ENCODE peak calls at places on chromosomes 7 and 10, in seven cellular contexts. T, E, Y, D, U, M and Z are unnamed samples.

GRCh38 chr10:31977440-31978157 is 49.0 kb upstream of the ARHGAP12 start:
- DNase-seq in M (peak; percentile 35), U (peak; percentile 30), T (no peak), E (no peak), D (no peak), Y (no peak), Z (no peak)

GRCh38 chr7:115679976-115680375 is 350.6 kb downstream of the TFEC start:
- DNase-seq in T (no peak), M (no peak), Y (no peak), U (no peak), D (no peak), E (no peak), Z (peak; percentile 43)

GRCh38 chr7:130831817-130832481 is 97.9 kb upstream of the KLF14 start:
- DNase-seq in D (no peak), T (no peak), U (no peak), Y (no peak), E (peak; percentile 34), M (no peak), Z (peak; percentile 57)

GRCh38 chr7:151711906-151712771 is 164.8 kb downstream of the PRKAG2 start:
- DNase-seq in T (no peak), E (no peak), M (no peak), Y (no peak), D (no peak), U (no peak), Z (no peak)

GRCh38 chr10:125633517-125633999 is 49.4 kb downstream of the TEX36 start:
- DNase-seq in E (no peak), U (no peak), Y (no peak), D (no peak), T (no peak), M (peak; percentile 31), Z (peak; percentile 71)

GRCh38 chr7:503575-504111 is 16.0 kb downstream of the PDGFA start:
- DNase-seq in U (no peak), E (no peak), M (no peak), Y (no peak), T (no peak), D (no peak), Z (no peak)

GRCh38 chr10:112295853-112296830 is 12.9 kb downstream of the TECTB start:
- DNase-seq in U (peak; percentile 46), D (no peak), E (no peak), Y (no peak), T (no peak), M (peak; percentile 55), Z (no peak)

GRCh38 chr7:148852272-148852671 is 31.8 kb downstream of the EZH2 start:
- DNase-seq in M (no peak), D (no peak), T (no peak), E (no peak), Y (no peak), U (no peak), Z (no peak)

GRCh38 chr7:74051629-74052410 is 23.8 kb downstream of the ELN start:
- DNase-seq in D (no peak), M (no peak), U (no peak), Y (no peak), E (no peak), T (no peak), Z (peak; percentile 43)

GRCh38 chr10:88113232-88113631 is 249.8 kb downstream of the PTEN start:
- DNase-seq in T (no peak), U (no peak), E (no peak), M (no peak), D (no peak), Y (no peak), Z (no peak)

GRCh38 chr7:91722831-91723230 is 157.7 kb downstream of the MTERF1 start:
- DNase-seq in U (no peak), T (no peak), E (no peak), M (no peak), Y (no peak), D (no peak), Z (no peak)

GRCh38 chr7:22572937-22573336 is 72.9 kb upstream of the STEAP1B start:
- DNase-seq in U (peak; percentile 88), D (no peak), T (no peak), E (no peak), M (peak; percentile 100), Y (no peak), Z (no peak)

GRCh38 chr7:98877692-98878364 is 504 bp upstream of the TRRAP start:
- DNase-seq in D (no peak), M (no peak), E (no peak), T (no peak), U (no peak), Y (no peak), Z (no peak)

GRCh38 chr7:28564755-28565374 is 152.5 kb downstream of the CREB5 start:
- DNase-seq in U (no peak), T (no peak), Y (no peak), M (peak; percentile 48), E (no peak), D (no peak), Z (no peak)

GRCh38 chr7:127387974-127388373 is 4.5 kb downstream of the ZNF800 start:
- DNase-seq in U (no peak), T (no peak), Y (no peak), D (no peak), M (no peak), E (no peak), Z (no peak)

GRCh38 chr10:70494966-70495365 is 16.4 kb downstream of the PALD1 start:
- DNase-seq in M (no peak), U (no peak), T (no peak), Y (no peak), E (no peak), D (no peak), Z (no peak)

GRCh38 chr7:29297194-29297890 is 102.8 kb downstream of the CHN2 start:
- DNase-seq in D (no peak), M (no peak), U (no peak), T (no peak), Y (no peak), E (no peak), Z (no peak)

GRCh38 chr7:158814637-158815036 is 14.7 kb downstream of the ESYT2 start:
- DNase-seq in E (no peak), D (no peak), T (no peak), Y (no peak), M (no peak), U (no peak), Z (no peak)

GRCh38 chr10:103576076-103576471 is 82.6 kb downstream of the NEURL1 start:
- DNase-seq in T (no peak), Y (no peak), M (no peak), E (no peak), U (no peak), D (no peak), Z (no peak)

GRCh38 chr7:36658603-36659516 is 65.4 kb downstream of the AOAH start:
- DNase-seq in M (peak; percentile 92), E (no peak), Y (no peak), T (no peak), U (peak; percentile 53), D (no peak), Z (no peak)

GRCh38 chr7:108630002-108630401 is 60.3 kb downstream of the DNAJB9 start:
- DNase-seq in D (no peak), U (no peak), M (no peak), T (no peak), E (no peak), Y (no peak), Z (peak; percentile 53)

GRCh38 chr10:30803901-30804322 is 174.4 kb upstream of the LYZL2 start:
- DNase-seq in T (no peak), U (peak; percentile 86), Y (no peak), E (no peak), D (no peak), M (peak; percentile 87), Z (no peak)